ENCODE peak calls at places on chromosomes 1 and 21, in five cellular contexts. M is GM12878, U is HepG2, F is stomach, J is suprapubic skin. N is an unnamed sample. For H3K27me3, the result is how much of the 10 kb centered on the place peaks cover.

GRCh38 chr1:202010042-202011015 is at the start of gene ELF3:
- DNase-seq in M (peak), U (peak), F (peak), J (no peak), N (no peak)

GRCh38 chr1:8962812-8963669 is 17.4 kb downstream of the CA6 start:
- DNase-seq in M (no peak), U (peak), F (peak), J (no peak), N (no peak)

GRCh38 chr1:59333626-59334277 is 36.9 kb downstream of the FGGY start:
- DNase-seq in M (no peak), U (no peak), F (no peak), J (no peak), N (no peak)

GRCh38 chr1:68173283-68174172 is 58.8 kb downstream of the WLS start:
- DNase-seq in M (no peak), U (no peak), F (no peak), J (no peak), N (no peak)

GRCh38 chr1:112263464-112263863 is 132.6 kb upstream of the CTTNBP2NL start:
- DNase-seq in M (no peak), U (no peak), F (no peak), J (no peak), N (no peak)

GRCh38 chr1:61287734-61288133 is 205.4 kb downstream of the NFIA start:
- DNase-seq in M (no peak), U (peak), F (no peak), J (no peak), N (no peak)

GRCh38 chr1:11281518-11282331 is 8.7 kb downstream of the UBIAD1 start:
- DNase-seq in M (no peak), U (no peak), F (no peak), J (no peak), N (peak)

GRCh38 chr1:108881369-108881768 is 4.6 kb downstream of the GPSM2 start:
- DNase-seq in M (no peak), U (no peak), F (no peak), J (no peak), N (no peak)

GRCh38 chr1:204358145-204358544 is 1.6 kb downstream of the PLEKHA6 start:
- DNase-seq in M (no peak), U (no peak), F (no peak), J (no peak), N (no peak)

GRCh38 chr1:93692001-93692400 is 10.4 kb upstream of the BCAR3 start:
- DNase-seq in M (no peak), U (no peak), F (no peak), J (no peak), N (no peak)

GRCh38 chr1:16109571-16109970 is 36.1 kb upstream of the FAM131C start:
- DNase-seq in M (no peak), U (no peak), F (no peak), J (no peak), N (no peak)

GRCh38 chr1:71047635-71048607 is at the start of gene PTGER3:
- DNase-seq in M (no peak), U (peak), F (peak), J (peak), N (no peak)

GRCh38 chr1:104621221-104621620 is 871.5 kb downstream of the AMY1C start:
- DNase-seq in M (no peak), U (no peak), F (no peak), J (no peak), N (no peak)

GRCh38 chr1:214989341-214989740 is 93.2 kb upstream of the KCNK2 start:
- DNase-seq in M (no peak), U (no peak), F (no peak), J (no peak), N (no peak)

GRCh38 chr1:187460093-187460492 is 631.3 kb downstream of the PLA2G4A start:
- DNase-seq in M (no peak), U (no peak), F (no peak), J (no peak), N (no peak)

GRCh38 chr1:119544165-119544762 is 37.3 kb downstream of the HSD3B1 start:
- DNase-seq in M (no peak), U (no peak), F (no peak), J (no peak), N (no peak)

GRCh38 chr1:109777980-109778625 is 14.4 kb upstream of the EPS8L3 start:
- DNase-seq in M (no peak), U (no peak), F (peak), J (peak), N (peak)

GRCh38 chr1:107430540-107431228 is 289.8 kb downstream of the NTNG1 start:
- DNase-seq in M (peak), U (peak), F (peak), J (no peak), N (no peak)

GRCh38 chr21:42964561-42965560 is 9.5 kb upstream of the PKNOX1 start:
- DNase-seq in M (no peak), U (no peak), F (no peak), J (peak), N (no peak)

GRCh38 chr21:46634966-46635323 is 529 bp upstream of the PRMT2 start:
- DNase-seq in M (peak), U (peak), F (peak), J (no peak), N (no peak)

GRCh38 chr1:38285807-38286530 is 239.4 kb upstream of the POU3F1 start:
- DNase-seq in M (no peak), U (no peak), F (no peak), J (no peak), N (no peak)

GRCh38 chr1:224507771-224508523 is 73.3 kb upstream of the WDR26 start:
- DNase-seq in M (no peak), U (peak), F (no peak), J (no peak), N (no peak)

GRCh38 chr1:17055801-17056200 is 2.0 kb upstream of the SDHB start:
- DNase-seq in M (no peak), U (no peak), F (no peak), J (no peak), N (no peak)

GRCh38 chr1:228164561-228165371 is 838 bp upstream of the IBA57 start:
- DNase-seq in M (no peak), U (no peak), F (no peak), J (peak), N (peak)

GRCh38 chr1:19920132-19920710 is 3.2 kb downstream of the PLA2G2E start:
- DNase-seq in M (no peak), U (no peak), F (no peak), J (no peak), N (no peak)

GRCh38 chr21:14864211-14865021 is 200.4 kb downstream of the NRIP1 start:
- DNase-seq in M (no peak), U (peak), F (peak), J (peak), N (peak)

GRCh38 chr1:26072305-26072704 is 4.9 kb upstream of the TRIM63 start:
- DNase-seq in M (no peak), U (no peak), F (peak), J (no peak), N (no peak)

DNA sequence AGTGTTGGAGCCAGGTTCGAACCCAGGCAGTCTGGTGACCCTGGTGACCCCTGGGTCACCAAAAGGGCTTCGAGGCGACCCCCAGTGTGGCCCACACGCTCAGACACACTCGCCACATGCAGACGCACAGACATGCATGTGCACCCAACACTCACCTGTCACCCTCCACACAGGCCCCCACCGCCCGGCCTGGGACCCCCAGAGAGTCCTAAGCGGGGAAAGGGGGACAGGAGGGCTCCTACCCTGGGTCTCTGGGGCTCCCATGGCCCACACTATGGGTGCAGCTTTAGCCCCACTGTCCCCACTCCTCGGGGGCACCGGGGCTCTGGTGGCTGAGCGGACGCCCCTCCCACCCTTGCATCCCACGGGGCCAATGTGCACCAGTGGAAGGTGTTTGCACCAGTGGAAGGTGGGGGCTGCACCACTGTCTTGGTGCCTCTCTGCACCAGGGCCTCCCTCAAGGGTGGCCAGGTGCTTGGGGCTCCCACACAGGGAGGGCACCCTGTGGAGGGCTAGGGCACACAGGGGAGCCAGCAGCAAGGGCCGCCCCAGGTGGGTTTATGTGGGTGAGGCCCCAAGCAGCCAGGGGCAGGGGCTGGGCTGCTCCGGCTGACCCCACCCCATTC is 9.9 kb downstream of the CHD5 start:
- DNase-seq in M (no peak), U (no peak), F (no peak), J (no peak), N (no peak)
- H3K27me3 ChIP-seq in M (under half), U (under half), F (under half), J (half or more), N (under half)

DNA sequence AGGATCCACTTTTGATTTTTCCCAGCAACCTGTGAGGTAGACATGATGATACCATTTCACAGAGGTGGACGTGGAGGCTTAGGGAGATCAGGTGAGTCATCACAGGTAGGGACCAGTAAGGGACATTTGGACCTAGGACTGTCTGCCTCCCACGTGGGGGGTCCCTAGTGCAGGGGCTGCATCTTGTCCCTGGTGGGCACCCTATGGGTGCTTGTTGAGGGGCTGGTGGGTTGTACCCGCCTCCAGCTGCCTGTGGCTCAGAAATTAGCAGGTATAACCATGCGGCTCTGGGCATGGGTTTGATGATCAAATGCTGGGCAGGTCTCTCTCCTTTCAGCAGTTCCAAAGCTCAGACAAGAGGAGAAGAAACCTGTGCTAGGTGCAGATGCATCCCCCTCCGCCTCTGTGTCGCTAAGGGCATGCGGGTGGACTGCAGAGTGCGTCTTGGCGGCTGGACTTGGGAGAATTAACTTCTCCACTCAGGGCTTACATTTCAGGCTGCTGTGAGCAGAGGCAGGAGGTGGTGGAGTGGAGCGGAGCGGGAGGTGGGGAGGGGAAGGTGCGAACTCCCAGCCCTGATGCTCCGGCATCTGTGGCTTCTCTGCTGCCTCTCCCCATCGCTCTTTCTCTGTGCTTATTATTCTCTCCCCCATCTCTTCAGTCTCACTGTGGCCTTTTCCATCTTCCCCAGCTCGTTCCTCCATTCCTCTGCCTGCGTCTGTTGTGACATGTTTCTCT is 146.7 kb downstream of the PTPRU start:
- DNase-seq in M (no peak), U (no peak), F (no peak), J (no peak), N (no peak)
- H3K27ac ChIP-seq in M (no peak), U (no peak), F (no peak), J (no peak), N (no peak)

GRCh38 chr1:116914667-116915066 is 5.0 kb downstream of the PTGFRN start:
- DNase-seq in M (no peak), U (no peak), F (no peak), J (no peak), N (no peak)
- TF ChIP-seq EP300 in M (no peak), U (no peak), F (no peak), J (no peak), N (no peak)

DNA sequence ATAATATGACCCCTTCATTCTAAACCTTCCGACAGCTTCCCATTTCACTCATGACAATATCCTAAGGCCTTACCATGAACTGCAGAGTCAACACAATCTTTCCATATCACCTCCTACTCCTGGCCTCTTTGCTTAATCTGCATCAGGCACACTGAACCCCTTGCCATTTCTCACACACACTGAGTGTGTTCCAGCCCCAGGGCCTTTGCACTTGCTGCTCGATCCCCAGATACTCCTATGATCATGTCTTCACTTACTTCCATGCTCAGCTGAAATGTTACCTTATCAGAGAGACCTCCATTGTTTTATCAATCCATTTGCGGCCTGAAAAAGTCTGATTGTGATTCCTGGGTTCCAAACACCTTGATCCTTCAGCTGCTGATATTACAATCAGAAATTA is 47.0 kb downstream of the ETS2 start:
- DNase-seq in M (no peak), U (no peak), F (no peak), J (no peak), N (no peak)
- H3K27me3 ChIP-seq in M (under half), U (under half), F (under half), J (under half), N (under half)

DNA sequence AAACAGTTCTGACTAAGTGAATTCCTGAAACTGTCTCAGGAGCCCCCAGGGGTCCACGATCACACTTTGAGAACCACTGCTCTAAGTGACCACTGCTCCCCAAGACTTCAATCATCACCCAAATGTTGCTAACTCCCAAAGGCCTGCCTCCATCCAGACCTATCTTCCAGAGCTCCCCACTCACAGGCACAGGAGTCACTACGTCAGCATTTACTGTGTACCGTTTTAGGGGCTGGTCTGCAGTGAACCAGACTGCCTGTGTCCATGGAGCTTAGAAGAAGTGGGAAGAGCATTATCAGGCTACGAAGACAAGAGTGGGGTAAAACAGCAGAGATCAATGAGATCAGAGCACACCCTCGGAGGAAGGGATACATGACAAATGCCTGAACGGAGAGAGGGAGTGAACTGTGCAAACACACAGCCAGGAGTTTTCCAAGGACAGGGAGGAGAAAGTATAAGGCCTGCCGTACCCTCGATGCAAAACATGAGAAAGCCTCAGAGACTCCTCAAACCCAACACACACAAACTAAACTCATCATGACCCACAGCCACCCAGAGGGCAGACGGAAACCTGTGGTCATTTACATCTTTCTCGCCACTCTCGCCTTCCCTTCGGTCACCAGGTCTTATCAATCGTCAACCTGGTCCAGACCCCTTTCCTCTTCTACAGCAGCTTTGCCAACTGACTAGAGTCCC is 10.1 kb downstream of the GNB1 start:
- DNase-seq in M (no peak), U (no peak), F (no peak), J (no peak), N (no peak)
- H3K27ac ChIP-seq in M (no peak), U (peak), F (peak), J (no peak), N (no peak)

GRCh38 chr1:200217703-200218102 is 190.2 kb downstream of the NR5A2 start:
- DNase-seq in M (peak), U (no peak), F (no peak), J (no peak), N (no peak)
- TF ChIP-seq EP300 in M (no peak), U (no peak), F (no peak), J (no peak), N (no peak)

GRCh38 chr21:36665806-36666205 is 33.1 kb upstream of the SIM2 start:
- DNase-seq in M (no peak), U (no peak), F (no peak), J (no peak), N (no peak)
- H3K27me3 ChIP-seq in M (under half), U (under half), F (under half), J (half or more), N (under half)

GRCh38 chr1:154626456-154627246 is 18.7 kb upstream of the ADAR start:
- DNase-seq in M (no peak), U (peak), F (no peak), J (no peak), N (no peak)

GRCh38 chr1:154629160-154630073 is 21.4 kb upstream of the ADAR start:
- DNase-seq in M (no peak), U (no peak), F (no peak), J (no peak), N (no peak)

GRCh38 chr1:154624756-154625643 is 17.0 kb upstream of the ADAR start:
- DNase-seq in M (no peak), U (no peak), F (no peak), J (no peak), N (no peak)

GRCh38 chr1:154628122-154628405 is 20.1 kb upstream of the ADAR start:
- DNase-seq in M (no peak), U (no peak), F (no peak), J (no peak), N (no peak)

GRCh38 chr1:154627247-154628121 is 19.5 kb upstream of the ADAR start:
- DNase-seq in M (no peak), U (peak), F (peak), J (peak), N (peak)
- H3K27ac ChIP-seq in M (peak), U (peak), F (peak), J (peak), N (peak)